ENCODE peak calls at places on chromosomes 4 and X, in eight cellular contexts. F is HT1080; K is activated T-cell treated with anti-CD3 and anti-CD28 coated beads for 1 hour; O is brain microvascular endothelial cell; Z is upper lobe of right lung; J is naive thymus-derived CD8-positive, alpha-beta T cell; U is lung microvascular endothelial cell; I is HFFc6. L is an unnamed sample.

GRCh38 chr4:152510349-152511147 is 25.3 kb downstream of the FBXW7 start:
- DNase-seq in U (no peak), O (no peak), F (no peak), J (no peak), Z (no peak), I (no peak), K (no peak), L (no peak)

GRCh38 chr4:1026115-1026514 is 14.7 kb downstream of the FGFRL1 start:
- DNase-seq in F (no peak), Z (no peak), J (no peak), U (peak), O (no peak), K (no peak), I (no peak), L (peak)

GRCh38 chrX:129706395-129707072 is 32.2 kb upstream of the XPNPEP2 start:
- DNase-seq in Z (no peak), K (no peak), J (no peak), I (no peak), U (no peak), F (peak), O (no peak), L (no peak)

GRCh38 chrX:106802388-106803275 is at the start of gene TBC1D8B:
- DNase-seq in J (peak), F (peak), I (peak), O (peak), U (peak), K (no peak), Z (peak), L (no peak)

GRCh38 chr4:38562751-38563198 is 101.2 kb upstream of the KLF3 start:
- DNase-seq in U (peak), I (no peak), K (no peak), Z (no peak), O (no peak), F (peak), J (no peak), L (peak)

GRCh38 chr4:158873795-158874359 is 105.1 kb downstream of the FNIP2 start:
- DNase-seq in U (no peak), Z (no peak), J (no peak), O (peak), I (peak), K (no peak), F (peak), L (no peak)

GRCh38 chrX:109709129-109709631 is 23.9 kb downstream of the ACSL4 start:
- DNase-seq in J (no peak), F (peak), U (no peak), I (peak), Z (no peak), K (no peak), O (no peak), L (no peak)

GRCh38 chrX:123219916-123220315 is 35.8 kb downstream of the GRIA3 start:
- DNase-seq in K (no peak), J (no peak), Z (no peak), U (no peak), O (no peak), I (no peak), F (peak), L (no peak)

GRCh38 chr4:47032405-47033106 is 1.2 kb downstream of the GABRB1 start:
- DNase-seq in Z (peak), O (peak), K (no peak), I (no peak), U (peak), J (no peak), F (peak), L (peak)

GRCh38 chrX:22526339-22526738 is 253.6 kb downstream of the CBLL2 start:
- DNase-seq in I (peak), J (no peak), K (no peak), O (peak), U (no peak), Z (no peak), F (peak), L (peak)

GRCh38 chr4:136637071-136637777 is 895.1 kb downstream of the PCDH18 start:
- DNase-seq in K (no peak), Z (no peak), I (no peak), O (peak), U (peak), J (no peak), F (no peak), L (peak)

GRCh38 chr4:3729188-3729884 is 36.8 kb upstream of the ADRA2C start:
- DNase-seq in I (peak), O (no peak), Z (no peak), U (no peak), J (no peak), K (no peak), F (no peak), L (no peak)

GRCh38 chrX:37302569-37302968 is 46.6 kb upstream of the PRRG1 start:
- DNase-seq in Z (no peak), I (peak), F (peak), K (no peak), U (peak), J (no peak), O (peak), L (no peak)

GRCh38 chrX:120672389-120672788 is 42.5 kb upstream of the C1GALT1C1 start:
- DNase-seq in I (peak), F (peak), J (no peak), Z (no peak), U (peak), K (no peak), O (peak), L (no peak)

GRCh38 chrX:131270085-131270484 is 19.0 kb downstream of the IGSF1 start:
- DNase-seq in Z (no peak), U (no peak), I (no peak), K (no peak), F (no peak), O (no peak), J (no peak), L (no peak)

GRCh38 chr4:89100853-89101252 is 10.5 kb upstream of the TIGD2 start:
- DNase-seq in U (no peak), O (no peak), F (no peak), Z (no peak), I (no peak), K (no peak), J (no peak), L (no peak)

GRCh38 chr4:37095925-37096324 is 148.6 kb upstream of the NWD2 start:
- DNase-seq in I (no peak), J (no peak), K (no peak), O (no peak), U (no peak), Z (no peak), F (peak), L (no peak)

GRCh38 chr4:87540176-87541058 is 11.2 kb upstream of the SPARCL1 start:
- DNase-seq in O (no peak), I (no peak), U (no peak), J (no peak), Z (no peak), K (no peak), F (no peak), L (no peak)

GRCh38 chrX:112233164-112233563 is 150.6 kb upstream of the TRPC5 start:
- DNase-seq in I (no peak), O (no peak), U (no peak), Z (no peak), K (no peak), F (no peak), J (no peak), L (no peak)

GRCh38 chr4:86452323-86452995 is 92.6 kb upstream of the MAPK10 start:
- DNase-seq in K (no peak), J (no peak), O (peak), Z (no peak), F (no peak), I (no peak), U (no peak), L (no peak)

GRCh38 chr4:26204911-26205368 is 115.9 kb upstream of the RBPJ start:
- DNase-seq in F (no peak), Z (no peak), J (no peak), I (no peak), O (no peak), U (peak), K (no peak), L (no peak)

GRCh38 chr4:82648356-82648755 is 86.6 kb upstream of the TMEM150C start:
- DNase-seq in O (peak), Z (no peak), F (peak), K (no peak), I (no peak), J (no peak), U (no peak), L (no peak)

GRCh38 chr4:77352192-77352591 is 195.2 kb downstream of the CCNG2 start:
- DNase-seq in K (no peak), U (no peak), Z (no peak), J (no peak), O (no peak), I (no peak), F (no peak), L (no peak)

GRCh38 chrX:20829665-20830481 is 544.3 kb upstream of the CNKSR2 start:
- DNase-seq in O (peak), Z (no peak), U (no peak), J (no peak), K (no peak), F (peak), I (no peak), L (no peak)

GRCh38 chr4:48141048-48141447 is 7.0 kb upstream of the TXK start:
- DNase-seq in J (no peak), I (peak), F (peak), Z (no peak), U (peak), O (no peak), K (no peak), L (peak)

GRCh38 chr4:2370597-2371320 is 47.7 kb downstream of the ZFYVE28 start:
- DNase-seq in J (no peak), U (no peak), K (no peak), F (no peak), I (no peak), Z (peak), O (no peak), L (no peak)

GRCh38 chrX:133586443-133586842 is 171.2 kb upstream of the GPC4 start:
- DNase-seq in J (no peak), I (no peak), K (no peak), Z (no peak), F (no peak), O (no peak), U (no peak), L (no peak)

GRCh38 chr4:8472689-8473197 is 32.2 kb downstream of the TRMT44 start:
- DNase-seq in O (peak), Z (no peak), J (no peak), U (no peak), F (peak), K (no peak), I (peak), L (no peak)

GRCh38 chr4:183596056-183596757 is 62.8 kb downstream of the RWDD4 start:
- DNase-seq in O (no peak), F (peak), I (no peak), J (no peak), U (no peak), Z (no peak), K (no peak), L (no peak)

GRCh38 chrX:13167444-13168207 is 123.2 kb upstream of the FAM9C start:
- DNase-seq in J (no peak), O (no peak), U (peak), K (no peak), Z (no peak), F (no peak), I (no peak), L (no peak)

GRCh38 chr4:43512253-43512652 is 619.7 kb downstream of the GRXCR1 start:
- DNase-seq in F (peak), I (no peak), U (no peak), K (no peak), J (no peak), O (no peak), Z (no peak), L (no peak)

GRCh38 chrX:129529685-129530281 is 6.5 kb upstream of the SMARCA1 start:
- DNase-seq in K (no peak), Z (no peak), F (peak), U (peak), I (no peak), J (no peak), O (no peak), L (no peak)

GRCh38 chrX:96752776-96753175 is 68.1 kb downstream of the DIAPH2 start:
- DNase-seq in J (no peak), I (no peak), F (no peak), U (no peak), Z (no peak), K (no peak), O (no peak), L (no peak)

L was measured in GM12891.